ENCODE peak calls at places on chromosome 12, in six cellular contexts. U, I, S, P, K and Z are unnamed samples. For H3K4me1, the result is how much of the 10 kb centered on the place peaks cover.

GRCh38 chr12:55955800-55956508 is 9.9 kb downstream of the PMEL start:
- DNase-seq in U (no peak), I (peak), S (no peak), P (peak), K (no peak), Z (peak)

GRCh38 chr12:48336564-48336963 is 14.2 kb downstream of the ZNF641 start:
- DNase-seq in U (no peak), I (no peak), S (no peak), P (no peak), K (peak), Z (no peak)

GRCh38 chr12:38691164-38691563 is 214.2 kb downstream of the CPNE8 start:
- DNase-seq in U (no peak), I (no peak), S (no peak), P (no peak), K (no peak), Z (no peak)

GRCh38 chr12:51419473-51420228 is 5.0 kb upstream of the SLC4A8 start:
- DNase-seq in U (no peak), I (no peak), S (no peak), P (no peak), K (no peak), Z (no peak)

GRCh38 chr12:57085999-57086950 is 2.6 kb upstream of the NAB2 start:
- DNase-seq in U (no peak), I (peak), S (peak), P (peak), K (no peak), Z (no peak)

GRCh38 chr12:87428701-87429277 is 600.4 kb downstream of the C12orf50 start:
- DNase-seq in U (no peak), I (no peak), S (no peak), P (no peak), K (no peak), Z (no peak)

GRCh38 chr12:57090924-57091632 is 2.2 kb downstream of the NAB2 start:
- DNase-seq in U (no peak), I (no peak), S (no peak), P (no peak), K (no peak), Z (no peak)

GRCh38 chr12:29725587-29726320 is 58.0 kb downstream of the TMTC1 start:
- DNase-seq in U (peak), I (no peak), S (no peak), P (no peak), K (no peak), Z (no peak)

GRCh38 chr12:49703647-49704137 is 3.5 kb downstream of the FMNL3 start:
- DNase-seq in U (peak), I (peak), S (no peak), P (peak), K (no peak), Z (no peak)

GRCh38 chr12:116126610-116127009 is 150.9 kb downstream of the MED13L start:
- DNase-seq in U (no peak), I (no peak), S (no peak), P (no peak), K (no peak), Z (no peak)

GRCh38 chr12:30753233-30753632 is 1.5 kb downstream of the CAPRIN2 start:
- DNase-seq in U (no peak), I (no peak), S (no peak), P (peak), K (peak), Z (no peak)

GRCh38 chr12:117587646-117588287 is 226.3 kb upstream of the NOS1 start:
- DNase-seq in U (no peak), I (no peak), S (peak), P (peak), K (peak), Z (no peak)

GRCh38 chr12:72535591-72535990 is 263.4 kb downstream of the TRHDE start:
- DNase-seq in U (no peak), I (no peak), S (no peak), P (no peak), K (no peak), Z (no peak)

GRCh38 chr12:50217202-50217601 is 50.0 kb upstream of the CERS5 start:
- DNase-seq in U (no peak), I (no peak), S (no peak), P (no peak), K (no peak), Z (no peak)

GRCh38 chr12:99960312-99960711 is 24.4 kb downstream of the ANKS1B start:
- DNase-seq in U (no peak), I (no peak), S (no peak), P (no peak), K (no peak), Z (no peak)

GRCh38 chr12:109627633-109628032 is 54.0 kb downstream of the MVK start:
- DNase-seq in U (no peak), I (no peak), S (no peak), P (no peak), K (no peak), Z (no peak)
- H3K4me3 ChIP-seq in U (no peak), I (no peak), S (no peak), P (no peak), K (no peak), Z (no peak)

GRCh38 chr12:6197996-6198395 is 2.2 kb upstream of the CD9 start:
- DNase-seq in U (no peak), I (no peak), S (no peak), P (no peak), K (no peak), Z (no peak)

GRCh38 chr12:6200266-6201198 is at the start of gene CD9:
- DNase-seq in U (no peak), I (peak), S (peak), P (peak), K (no peak), Z (no peak)

GRCh38 chr12:6199531-6200265 is 502 bp upstream of the CD9 start:
- DNase-seq in U (no peak), I (peak), S (no peak), P (no peak), K (no peak), Z (no peak)

GRCh38 chr12:6199211-6199530 is 1.0 kb upstream of the CD9 start:
- DNase-seq in U (no peak), I (no peak), S (no peak), P (no peak), K (no peak), Z (no peak)

GRCh38 chr12:6198556-6198955 is 1.6 kb upstream of the CD9 start:
- DNase-seq in U (no peak), I (no peak), S (no peak), P (no peak), K (no peak), Z (no peak)
- H3K27ac ChIP-seq in U (no peak), I (no peak), S (no peak), P (no peak), K (no peak), Z (no peak)

GRCh38 chr12:105219261-105220018 is 16.5 kb downstream of the APPL2 start:
- DNase-seq in U (no peak), I (no peak), S (no peak), P (no peak), K (no peak), Z (no peak)
- H3K4me1 ChIP-seq in U (under half), I (under half), S (under half), P (under half), K (under half), Z (under half)

GRCh38 chr12:12265035-12265434 is 1.8 kb downstream of the LRP6 start:
- DNase-seq in U (no peak), I (no peak), S (no peak), P (no peak), K (no peak), Z (no peak)
- H3K4me3 ChIP-seq in U (peak), I (peak), S (no peak), P (peak), K (no peak), Z (no peak)

GRCh38 chr12:107340920-107341319 is 247.6 kb upstream of the CRY1 start:
- DNase-seq in U (no peak), I (no peak), S (no peak), P (no peak), K (no peak), Z (no peak)

GRCh38 chr12:107335802-107336570 is 242.6 kb upstream of the CRY1 start:
- DNase-seq in U (no peak), I (no peak), S (no peak), P (no peak), K (no peak), Z (no peak)

GRCh38 chr12:107336705-107337104 is 243.4 kb upstream of the CRY1 start:
- DNase-seq in U (no peak), I (no peak), S (no peak), P (no peak), K (no peak), Z (no peak)

GRCh38 chr12:107339932-107340331 is 246.6 kb upstream of the CRY1 start:
- DNase-seq in U (no peak), I (no peak), S (no peak), P (no peak), K (no peak), Z (no peak)

DNA sequence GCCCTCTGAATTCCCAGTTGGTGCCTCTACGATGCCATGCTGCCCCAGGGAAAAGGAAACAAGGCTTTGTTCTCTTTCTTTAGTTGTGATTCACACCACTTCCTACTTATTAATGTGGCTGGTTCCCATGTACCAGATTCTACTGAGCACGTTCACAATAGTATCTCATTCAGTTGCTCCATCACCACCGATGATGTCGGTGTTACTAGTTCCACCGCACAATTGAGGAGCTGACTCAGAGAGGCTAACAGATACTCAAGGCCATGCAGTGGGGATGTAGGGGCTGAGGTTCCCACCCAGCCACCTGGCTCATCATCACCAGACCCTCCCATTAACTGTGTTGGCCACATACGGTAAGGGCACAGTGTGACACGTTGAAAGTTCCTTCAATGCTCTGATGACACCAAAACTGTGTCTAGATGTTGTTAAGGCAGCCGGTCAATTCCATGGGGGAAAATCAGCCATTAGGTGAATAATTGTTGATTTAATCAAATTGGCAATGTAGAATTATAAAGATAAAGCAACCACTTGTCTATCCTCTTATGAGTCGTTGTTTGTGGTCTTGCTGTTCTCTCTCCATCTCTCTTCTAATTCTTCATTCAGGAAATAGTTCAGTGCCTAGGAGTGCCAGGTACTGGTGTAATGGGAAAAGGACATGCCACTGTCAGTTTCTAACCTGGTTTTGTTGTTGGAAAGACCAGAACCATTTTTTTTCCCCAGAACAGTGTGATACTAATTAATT is 244.2 kb upstream of the CRY1 start:
- DNase-seq in U (no peak), I (no peak), S (no peak), P (no peak), K (no peak), Z (no peak)
- H3K27ac ChIP-seq in U (no peak), I (no peak), S (no peak), P (no peak), K (no peak), Z (no peak)

DNA sequence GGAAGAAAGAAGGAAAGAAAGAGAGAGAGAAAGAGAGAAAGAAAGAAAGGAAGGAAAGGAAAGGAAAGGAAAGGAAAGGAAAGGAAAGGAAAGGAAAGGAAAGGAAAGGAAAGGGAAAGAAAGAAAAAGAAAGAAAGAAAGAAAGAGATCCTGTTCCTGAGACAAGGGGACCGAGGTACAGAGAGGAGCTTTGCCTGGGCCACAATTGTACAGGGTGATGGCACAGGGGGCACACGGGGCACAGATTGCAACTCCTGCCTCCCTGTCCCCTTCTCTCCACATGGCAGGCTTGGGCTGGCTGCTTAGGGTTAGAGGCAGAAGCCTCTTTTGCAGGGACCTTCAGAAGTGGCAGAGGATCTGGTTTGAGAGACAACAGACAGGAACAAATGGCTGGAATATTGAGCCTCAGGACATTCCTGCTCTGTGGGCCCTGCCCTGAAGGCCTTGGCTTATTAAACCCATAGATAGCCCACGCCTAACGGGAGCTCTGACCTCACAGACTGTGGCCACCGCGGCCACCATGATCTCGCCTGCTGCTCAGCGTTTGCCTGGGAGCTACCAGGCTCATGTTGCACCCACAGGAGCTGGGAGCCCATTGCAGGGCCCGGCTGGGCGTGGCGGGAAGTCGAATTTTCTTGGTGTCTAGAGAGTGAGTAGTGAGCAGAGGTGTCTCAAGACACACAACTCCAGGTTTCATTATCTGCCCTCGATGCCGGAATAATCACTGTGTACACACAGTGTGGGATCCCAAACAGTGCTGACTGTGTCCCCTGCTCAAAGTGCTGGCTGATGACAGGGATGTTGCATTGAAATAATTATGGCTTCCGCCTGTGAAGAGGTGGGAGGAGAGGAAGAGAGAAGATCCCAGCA is 147.9 kb upstream of the NCOR2 start:
- DNase-seq in U (no peak), I (no peak), S (no peak), P (no peak), K (no peak), Z (no peak)
- H3K4me1 ChIP-seq in U (under half), I (under half), S (under half), P (under half), K (under half), Z (under half)

DNA sequence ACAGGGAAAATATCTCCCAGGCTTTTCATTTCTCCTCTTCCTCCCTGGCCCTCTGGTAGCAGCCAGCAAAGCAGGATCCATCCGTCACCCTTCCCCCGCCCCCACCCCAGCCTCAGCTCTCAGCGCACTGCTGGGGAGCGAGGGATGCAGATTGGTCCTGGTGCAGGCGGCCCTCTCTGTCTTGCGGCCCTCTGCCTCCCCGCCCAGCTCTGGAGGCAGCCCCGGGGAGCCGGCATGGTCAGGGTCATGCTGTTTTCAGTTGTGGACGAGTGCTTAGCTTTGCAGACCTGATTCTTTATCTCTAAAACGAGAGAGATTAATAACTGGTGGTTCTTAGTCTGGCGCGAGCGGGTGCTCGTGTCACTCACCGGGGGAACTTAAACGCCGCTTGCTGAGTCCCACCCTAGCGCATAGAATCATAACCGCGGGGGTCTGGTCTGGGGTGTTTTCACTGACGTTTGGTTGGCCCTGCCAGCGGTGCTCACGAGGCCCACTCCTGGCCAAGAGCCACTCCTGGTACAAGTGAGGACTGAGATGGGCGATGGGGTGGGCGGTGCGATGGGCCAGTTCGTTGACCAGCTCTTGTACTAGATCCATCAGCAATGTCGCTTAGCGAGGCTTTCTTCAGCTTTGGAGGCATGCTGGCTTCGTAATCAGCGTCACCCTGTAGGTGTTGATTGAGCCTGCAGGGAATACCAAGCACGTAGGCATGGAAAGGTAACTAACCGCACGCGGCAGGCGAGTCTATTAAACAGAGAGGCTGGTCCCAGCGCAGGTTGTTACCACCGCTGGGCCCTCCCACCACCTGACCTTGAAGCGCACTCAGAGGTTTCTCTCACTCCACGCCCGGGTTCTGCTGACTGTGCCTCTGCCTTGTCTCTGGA is 95.2 kb downstream of the TSPAN9 start:
- DNase-seq in U (no peak), I (no peak), S (no peak), P (no peak), K (no peak), Z (no peak)
- H3K4me3 ChIP-seq in U (no peak), I (no peak), S (no peak), P (no peak), K (no peak), Z (no peak)